ENCODE peak calls at places on chromosomes 5 and 9, in ten cellular contexts. One of them, this sample, is unnamed.

GRCh38 chr5:1291611-1292080 is 3.2 kb downstream of the TERT start:
- DNase-seq in CD8-positive, alpha-beta memory T cell: no peak
- DNase-seq in NCI-H2171: peak; percentile 46
- DNase-seq in aorta: no peak
- DNase-seq in DMS53: peak; percentile 97
- DNase-seq in ACHN: no peak
- DNase-seq in AG09319: no peak
- DNase-seq in GM03348: no peak
- DNase-seq in NCI-H460: no peak
- DNase-seq in NCI-H226: no peak
- DNase-seq in this sample: no peak

GRCh38 chr5:128304121-128304520 is 220.6 kb downstream of the SLC12A2 start:
- DNase-seq in CD8-positive, alpha-beta memory T cell: no peak
- DNase-seq in NCI-H2171: no peak
- DNase-seq in aorta: no peak
- DNase-seq in DMS53: peak; percentile 36
- DNase-seq in ACHN: peak; percentile 82
- DNase-seq in AG09319: no peak
- DNase-seq in GM03348: peak; percentile 5
- DNase-seq in NCI-H460: no peak
- DNase-seq in NCI-H226: peak; percentile 96
- DNase-seq in this sample: peak; percentile 42

GRCh38 chr9:106104887-106105286 is 410.5 kb downstream of the TMEM38B start:
- DNase-seq in CD8-positive, alpha-beta memory T cell: no peak
- DNase-seq in NCI-H2171: no peak
- DNase-seq in aorta: no peak
- DNase-seq in DMS53: peak; percentile 43
- DNase-seq in ACHN: no peak
- DNase-seq in AG09319: no peak
- DNase-seq in GM03348: no peak
- DNase-seq in NCI-H460: no peak
- DNase-seq in NCI-H226: no peak
- DNase-seq in this sample: no peak

GRCh38 chr5:54007822-54008777 is 302.3 kb downstream of the ARL15 start:
- DNase-seq in CD8-positive, alpha-beta memory T cell: no peak
- DNase-seq in NCI-H2171: no peak
- DNase-seq in aorta: no peak
- DNase-seq in DMS53: no peak
- DNase-seq in ACHN: no peak
- DNase-seq in AG09319: no peak
- DNase-seq in GM03348: peak; percentile 18
- DNase-seq in NCI-H460: no peak
- DNase-seq in NCI-H226: no peak
- DNase-seq in this sample: peak; percentile 67

GRCh38 chr9:104838958-104839357 is 75.0 kb downstream of the NIPSNAP3B start:
- DNase-seq in CD8-positive, alpha-beta memory T cell: no peak
- DNase-seq in NCI-H2171: no peak
- DNase-seq in aorta: no peak
- DNase-seq in DMS53: no peak
- DNase-seq in ACHN: no peak
- DNase-seq in AG09319: no peak
- DNase-seq in GM03348: no peak
- DNase-seq in NCI-H460: no peak
- DNase-seq in NCI-H226: no peak
- DNase-seq in this sample: no peak

GRCh38 chr5:143896981-143897380 is 85.0 kb downstream of the HMHB1 start:
- DNase-seq in CD8-positive, alpha-beta memory T cell: no peak
- DNase-seq in NCI-H2171: no peak
- DNase-seq in aorta: no peak
- DNase-seq in DMS53: peak; percentile 25
- DNase-seq in ACHN: no peak
- DNase-seq in AG09319: no peak
- DNase-seq in GM03348: peak; percentile 46
- DNase-seq in NCI-H460: no peak
- DNase-seq in NCI-H226: peak; percentile 51
- DNase-seq in this sample: peak; percentile 80

GRCh38 chr9:133362359-133363044 is 6.2 kb downstream of the SURF2 start:
- DNase-seq in CD8-positive, alpha-beta memory T cell: no peak
- DNase-seq in NCI-H2171: no peak
- DNase-seq in aorta: no peak
- DNase-seq in DMS53: no peak
- DNase-seq in ACHN: no peak
- DNase-seq in AG09319: no peak
- DNase-seq in GM03348: no peak
- DNase-seq in NCI-H460: no peak
- DNase-seq in NCI-H226: no peak
- DNase-seq in this sample: no peak

GRCh38 chr9:84163227-84163626 is 177.3 kb downstream of the SLC28A3 start:
- DNase-seq in CD8-positive, alpha-beta memory T cell: no peak
- DNase-seq in NCI-H2171: no peak
- DNase-seq in aorta: no peak
- DNase-seq in DMS53: no peak
- DNase-seq in ACHN: no peak
- DNase-seq in AG09319: no peak
- DNase-seq in GM03348: no peak
- DNase-seq in NCI-H460: no peak
- DNase-seq in NCI-H226: no peak
- DNase-seq in this sample: no peak

GRCh38 chr5:72293495-72294055 is 26.5 kb downstream of the MRPS27 start:
- DNase-seq in CD8-positive, alpha-beta memory T cell: no peak
- DNase-seq in NCI-H2171: no peak
- DNase-seq in aorta: no peak
- DNase-seq in DMS53: no peak
- DNase-seq in ACHN: no peak
- DNase-seq in AG09319: no peak
- DNase-seq in GM03348: no peak
- DNase-seq in NCI-H460: no peak
- DNase-seq in NCI-H226: no peak
- DNase-seq in this sample: no peak

GRCh38 chr5:41122459-41122858 is 51.3 kb upstream of the MROH2B start:
- DNase-seq in CD8-positive, alpha-beta memory T cell: no peak
- DNase-seq in NCI-H2171: no peak
- DNase-seq in aorta: no peak
- DNase-seq in DMS53: peak; percentile 4
- DNase-seq in ACHN: no peak
- DNase-seq in AG09319: no peak
- DNase-seq in GM03348: no peak
- DNase-seq in NCI-H460: no peak
- DNase-seq in NCI-H226: no peak
- DNase-seq in this sample: no peak

GRCh38 chr5:134506054-134507039 is 19.1 kb upstream of the JADE2 start:
- DNase-seq in CD8-positive, alpha-beta memory T cell: no peak
- DNase-seq in NCI-H2171: no peak
- DNase-seq in aorta: peak; percentile 78
- DNase-seq in DMS53: peak; percentile 99
- DNase-seq in ACHN: peak; percentile 93
- DNase-seq in AG09319: no peak
- DNase-seq in GM03348: no peak
- DNase-seq in NCI-H460: peak; percentile 80
- DNase-seq in NCI-H226: peak; percentile 50
- DNase-seq in this sample: peak; percentile 11

GRCh38 chr9:102521097-102521755 is 473.9 kb upstream of the CYLC2 start:
- DNase-seq in CD8-positive, alpha-beta memory T cell: no peak
- DNase-seq in NCI-H2171: no peak
- DNase-seq in aorta: no peak
- DNase-seq in DMS53: peak; percentile 2
- DNase-seq in ACHN: no peak
- DNase-seq in AG09319: no peak
- DNase-seq in GM03348: no peak
- DNase-seq in NCI-H460: no peak
- DNase-seq in NCI-H226: no peak
- DNase-seq in this sample: no peak

GRCh38 chr5:113081881-113082546 is 105.4 kb downstream of the DCP2 start:
- DNase-seq in CD8-positive, alpha-beta memory T cell: no peak
- DNase-seq in NCI-H2171: no peak
- DNase-seq in aorta: no peak
- DNase-seq in DMS53: no peak
- DNase-seq in ACHN: peak; percentile 95
- DNase-seq in AG09319: peak; percentile 32
- DNase-seq in GM03348: peak; percentile 61
- DNase-seq in NCI-H460: no peak
- DNase-seq in NCI-H226: peak; percentile 97
- DNase-seq in this sample: peak; percentile 92

GRCh38 chr9:120579750-120580590 is at the start of gene CDK5RAP2:
- DNase-seq in CD8-positive, alpha-beta memory T cell: peak; percentile 91
- DNase-seq in NCI-H2171: peak; percentile 97
- DNase-seq in aorta: peak; percentile 97
- DNase-seq in DMS53: peak; percentile 100
- DNase-seq in ACHN: peak; percentile 97
- DNase-seq in AG09319: peak; percentile 95
- DNase-seq in GM03348: peak; percentile 97
- DNase-seq in NCI-H460: peak; percentile 97
- DNase-seq in NCI-H226: peak; percentile 96
- DNase-seq in this sample: peak; percentile 99

GRCh38 chr5:140548300-140548688 is 832 bp downstream of the EIF4EBP3 start:
- DNase-seq in CD8-positive, alpha-beta memory T cell: no peak
- DNase-seq in NCI-H2171: no peak
- DNase-seq in aorta: no peak
- DNase-seq in DMS53: no peak
- DNase-seq in ACHN: no peak
- DNase-seq in AG09319: no peak
- DNase-seq in GM03348: no peak
- DNase-seq in NCI-H460: no peak
- DNase-seq in NCI-H226: no peak
- DNase-seq in this sample: no peak

GRCh38 chr5:179955062-179955461 is 47.4 kb upstream of the TBC1D9B start:
- DNase-seq in CD8-positive, alpha-beta memory T cell: no peak
- DNase-seq in NCI-H2171: no peak
- DNase-seq in aorta: no peak
- DNase-seq in DMS53: no peak
- DNase-seq in ACHN: no peak
- DNase-seq in AG09319: no peak
- DNase-seq in GM03348: no peak
- DNase-seq in NCI-H460: no peak
- DNase-seq in NCI-H226: no peak
- DNase-seq in this sample: no peak

GRCh38 chr5:136027316-136027715 is 1.5 kb upstream of the TGFBI start:
- DNase-seq in CD8-positive, alpha-beta memory T cell: no peak
- DNase-seq in NCI-H2171: no peak
- DNase-seq in aorta: no peak
- DNase-seq in DMS53: no peak
- DNase-seq in ACHN: no peak
- DNase-seq in AG09319: no peak
- DNase-seq in GM03348: no peak
- DNase-seq in NCI-H460: no peak
- DNase-seq in NCI-H226: no peak
- DNase-seq in this sample: no peak

GRCh38 chr9:33942471-33943083 is 106.1 kb downstream of the UBAP2 start:
- DNase-seq in CD8-positive, alpha-beta memory T cell: no peak
- DNase-seq in NCI-H2171: no peak
- DNase-seq in aorta: no peak
- DNase-seq in DMS53: peak; percentile 42
- DNase-seq in ACHN: peak; percentile 42
- DNase-seq in AG09319: peak; percentile 41
- DNase-seq in GM03348: peak; percentile 54
- DNase-seq in NCI-H460: peak; percentile 46
- DNase-seq in NCI-H226: peak; percentile 47
- DNase-seq in this sample: peak; percentile 74

GRCh38 chr9:95793924-95794828 is 81.3 kb upstream of the ERCC6L2 start:
- DNase-seq in CD8-positive, alpha-beta memory T cell: no peak
- DNase-seq in NCI-H2171: no peak
- DNase-seq in aorta: no peak
- DNase-seq in DMS53: no peak
- DNase-seq in ACHN: peak; percentile 52
- DNase-seq in AG09319: peak; percentile 92
- DNase-seq in GM03348: peak; percentile 75
- DNase-seq in NCI-H460: no peak
- DNase-seq in NCI-H226: peak; percentile 19
- DNase-seq in this sample: peak; percentile 84

GRCh38 chr9:86602715-86603114 is 248.5 kb upstream of the TUT7 start:
- DNase-seq in CD8-positive, alpha-beta memory T cell: no peak
- DNase-seq in NCI-H2171: no peak
- DNase-seq in aorta: no peak
- DNase-seq in DMS53: no peak
- DNase-seq in ACHN: no peak
- DNase-seq in AG09319: no peak
- DNase-seq in GM03348: peak; percentile 34
- DNase-seq in NCI-H460: no peak
- DNase-seq in NCI-H226: peak; percentile 26
- DNase-seq in this sample: peak; percentile 25

GRCh38 chr5:61139094-61139873 is 23.0 kb downstream of the SMIM15 start:
- DNase-seq in CD8-positive, alpha-beta memory T cell: no peak
- DNase-seq in NCI-H2171: no peak
- DNase-seq in aorta: no peak
- DNase-seq in DMS53: peak; percentile 33
- DNase-seq in ACHN: no peak
- DNase-seq in AG09319: no peak
- DNase-seq in GM03348: no peak
- DNase-seq in NCI-H460: no peak
- DNase-seq in NCI-H226: no peak
- DNase-seq in this sample: peak; percentile 28

GRCh38 chr5:143395638-143396352 is 7.7 kb downstream of the NR3C1 start:
- DNase-seq in CD8-positive, alpha-beta memory T cell: no peak
- DNase-seq in NCI-H2171: no peak
- DNase-seq in aorta: no peak
- DNase-seq in DMS53: no peak
- DNase-seq in ACHN: peak; percentile 15
- DNase-seq in AG09319: no peak
- DNase-seq in GM03348: no peak
- DNase-seq in NCI-H460: no peak
- DNase-seq in NCI-H226: no peak
- DNase-seq in this sample: peak; percentile 38

GRCh38 chr9:97543568-97543967 is 42.1 kb downstream of the TMOD1 start:
- DNase-seq in CD8-positive, alpha-beta memory T cell: no peak
- DNase-seq in NCI-H2171: no peak
- DNase-seq in aorta: no peak
- DNase-seq in DMS53: peak; percentile 40
- DNase-seq in ACHN: no peak
- DNase-seq in AG09319: no peak
- DNase-seq in GM03348: no peak
- DNase-seq in NCI-H460: no peak
- DNase-seq in NCI-H226: no peak
- DNase-seq in this sample: peak; percentile 8

GRCh38 chr5:97071101-97071500 is 71.3 kb downstream of the LIX1 start:
- DNase-seq in CD8-positive, alpha-beta memory T cell: no peak
- DNase-seq in NCI-H2171: no peak
- DNase-seq in aorta: no peak
- DNase-seq in DMS53: no peak
- DNase-seq in ACHN: no peak
- DNase-seq in AG09319: peak; percentile 3
- DNase-seq in GM03348: peak; percentile 19
- DNase-seq in NCI-H460: no peak
- DNase-seq in NCI-H226: peak; percentile 36
- DNase-seq in this sample: peak; percentile 78

GRCh38 chr5:54867310-54867944 is 118.0 kb downstream of the ESM1 start:
- DNase-seq in CD8-positive, alpha-beta memory T cell: peak; percentile 51
- DNase-seq in NCI-H2171: peak; percentile 73
- DNase-seq in aorta: no peak
- DNase-seq in DMS53: peak; percentile 80
- DNase-seq in ACHN: peak; percentile 50
- DNase-seq in AG09319: peak; percentile 48
- DNase-seq in GM03348: peak; percentile 68
- DNase-seq in NCI-H460: peak; percentile 49
- DNase-seq in NCI-H226: peak; percentile 30
- DNase-seq in this sample: peak; percentile 81

GRCh38 chr5:102532126-102532525 is 33.3 kb upstream of the SLCO6A1 start:
- DNase-seq in CD8-positive, alpha-beta memory T cell: no peak
- DNase-seq in NCI-H2171: no peak
- DNase-seq in aorta: no peak
- DNase-seq in DMS53: no peak
- DNase-seq in ACHN: no peak
- DNase-seq in AG09319: no peak
- DNase-seq in GM03348: no peak
- DNase-seq in NCI-H460: no peak
- DNase-seq in NCI-H226: no peak
- DNase-seq in this sample: peak; percentile 15

GRCh38 chr9:135090547-135090946 is 3.1 kb downstream of the OLFM1 start:
- DNase-seq in CD8-positive, alpha-beta memory T cell: no peak
- DNase-seq in NCI-H2171: no peak
- DNase-seq in aorta: no peak
- DNase-seq in DMS53: no peak
- DNase-seq in ACHN: no peak
- DNase-seq in AG09319: no peak
- DNase-seq in GM03348: no peak
- DNase-seq in NCI-H460: no peak
- DNase-seq in NCI-H226: no peak
- DNase-seq in this sample: peak; percentile 16

GRCh38 chr5:145834554-145834916 is 607 bp downstream of the PRELID2 start:
- DNase-seq in CD8-positive, alpha-beta memory T cell: no peak
- DNase-seq in NCI-H2171: no peak
- DNase-seq in aorta: no peak
- DNase-seq in DMS53: no peak
- DNase-seq in ACHN: no peak
- DNase-seq in AG09319: no peak
- DNase-seq in GM03348: no peak
- DNase-seq in NCI-H460: no peak
- DNase-seq in NCI-H226: no peak
- DNase-seq in this sample: no peak

This sample was measured in GM23248.